ENCODE peak calls at places on chromosomes 16 and 17, in eight cellular contexts. L is T-helper 17 cell; Y is effector memory CD8-positive, alpha-beta T cell; X is Right ventricle myocardium inferior; D is upper lobe of left lung; R is activated naive CD4-positive, alpha-beta T cell treated with anti-CD3 and anti-CD28 coated beads, Interleukin-2, amount 50 U/mL, for 72 hours; E is foreskin keratinocyte; J is CD4-positive, CD25-positive, alpha-beta regulatory T cell. W is an unnamed sample.

GRCh38 chr16:82329504-82330192 is 159.6 kb upstream of the MPHOSPH6 start:
- ATAC-seq in L (no peak), Y (no peak), X (no peak), D (no peak), R (no peak), E (no peak), J (no peak), W (no peak)

GRCh38 chr17:19004601-19005441 is at the start of gene FAM83G:
- ATAC-seq in L (peak; percentile 86), Y (peak; percentile 88), X (peak; percentile 20), D (peak; percentile 72), R (peak; percentile 94), E (peak; percentile 45), J (peak; percentile 86), W (peak; percentile 89)

GRCh38 chr17:39951924-39952664 is 10.7 kb upstream of the GSDMA start:
- ATAC-seq in L (no peak), Y (peak; percentile 1), X (no peak), D (no peak), R (no peak), E (no peak), J (no peak), W (no peak)

GRCh38 chr17:78342438-78343098 is 17.3 kb downstream of the SOCS3 start:
- ATAC-seq in L (no peak), Y (no peak), X (peak; percentile 62), D (peak; percentile 21), R (no peak), E (peak; percentile 60), J (no peak), W (peak; percentile 71)

GRCh38 chr16:27491894-27492587 is 57.7 kb downstream of the GTF3C1 start:
- ATAC-seq in L (no peak), Y (peak; percentile 88), X (peak; percentile 32), D (no peak), R (no peak), E (no peak), J (no peak), W (peak; percentile 49)

GRCh38 chr17:73657473-73658116 is 13.3 kb upstream of the SDK2 start:
- ATAC-seq in L (peak; percentile 48), Y (no peak), X (peak; percentile 57), D (no peak), R (no peak), E (peak; percentile 62), J (no peak), W (no peak)

GRCh38 chr17:2233441-2233947 is 70.1 kb downstream of the SMG6 start:
- ATAC-seq in L (no peak), Y (no peak), X (peak; percentile 17), D (no peak), R (no peak), E (no peak), J (no peak), W (peak; percentile 24)

GRCh38 chr16:17029602-17030350 is 441.0 kb downstream of the XYLT1 start:
- ATAC-seq in L (no peak), Y (no peak), X (no peak), D (no peak), R (no peak), E (no peak), J (no peak), W (no peak)

GRCh38 chr16:12017583-12017982 is 41.0 kb downstream of the SNX29 start:
- ATAC-seq in L (no peak), Y (no peak), X (no peak), D (no peak), R (no peak), E (no peak), J (no peak), W (no peak)

GRCh38 chr17:45127583-45128300 is 4.6 kb downstream of the PLCD3 start:
- ATAC-seq in L (no peak), Y (no peak), X (peak; percentile 40), D (peak; percentile 51), R (no peak), E (peak; percentile 11), J (no peak), W (peak; percentile 30)

GRCh38 chr17:75228847-75229246 is 23.4 kb downstream of the NUP85 start:
- ATAC-seq in L (no peak), Y (no peak), X (peak; percentile 55), D (peak; percentile 54), R (no peak), E (no peak), J (no peak), W (peak; percentile 58)

GRCh38 chr17:46822388-46822921 is 4.0 kb upstream of the WNT3 start:
- ATAC-seq in L (no peak), Y (no peak), X (no peak), D (no peak), R (peak; percentile 46), E (no peak), J (no peak), W (no peak)

GRCh38 chr16:75529056-75529905 is 6.6 kb downstream of the CHST5 start:
- ATAC-seq in L (no peak), Y (no peak), X (no peak), D (no peak), R (no peak), E (no peak), J (no peak), W (no peak)

GRCh38 chr17:78748048-78748729 is 33.9 kb downstream of the CYTH1 start:
- ATAC-seq in L (peak; percentile 19), Y (peak; percentile 35), X (no peak), D (no peak), R (peak; percentile 81), E (peak; percentile 49), J (no peak), W (no peak)

GRCh38 chr17:73902416-73903181 is 258.4 kb upstream of the SDK2 start:
- ATAC-seq in L (no peak), Y (no peak), X (no peak), D (no peak), R (no peak), E (no peak), J (no peak), W (no peak)

GRCh38 chr16:89300311-89300975 is 82.9 kb downstream of the ZNF778 start:
- ATAC-seq in L (no peak), Y (no peak), X (peak; percentile 83), D (peak; percentile 58), R (no peak), E (no peak), J (no peak), W (peak; percentile 83)

GRCh38 chr16:24098896-24099295 is 157.2 kb upstream of the CACNG3 start:
- ATAC-seq in L (no peak), Y (no peak), X (no peak), D (no peak), R (no peak), E (no peak), J (no peak), W (no peak)

GRCh38 chr16:2179107-2179501 is 17.3 kb downstream of the CASKIN1 start:
- ATAC-seq in L (no peak), Y (peak; percentile 5), X (no peak), D (no peak), R (no peak), E (no peak), J (no peak), W (peak; percentile 8)

GRCh38 chr16:86083382-86084002 is 184.5 kb downstream of the IRF8 start:
- ATAC-seq in L (no peak), Y (no peak), X (no peak), D (no peak), R (no peak), E (no peak), J (no peak), W (no peak)

GRCh38 chr16:86702824-86703588 is 124.7 kb downstream of the FOXL1 start:
- ATAC-seq in L (no peak), Y (no peak), X (no peak), D (no peak), R (no peak), E (no peak), J (no peak), W (no peak)

GRCh38 chr16:70483426-70483825 is 29.0 kb downstream of the FCSK start:
- ATAC-seq in L (no peak), Y (no peak), X (no peak), D (no peak), R (no peak), E (no peak), J (no peak), W (no peak)

GRCh38 chr17:29241015-29241963 is 5.4 kb upstream of the CRYBA1 start:
- ATAC-seq in L (peak; percentile 35), Y (peak; percentile 40), X (no peak), D (peak; percentile 81), R (peak; percentile 99), E (peak; percentile 97), J (no peak), W (peak; percentile 94)

GRCh38 chr17:67829331-67829730 is 4.0 kb downstream of the BPTF start:
- ATAC-seq in L (no peak), Y (no peak), X (no peak), D (no peak), R (peak; percentile 45), E (peak; percentile 2), J (peak; percentile 14), W (no peak)

GRCh38 chr17:63832455-63832854 is 5.0 kb upstream of the FTSJ3 start:
- ATAC-seq in L (no peak), Y (no peak), X (no peak), D (no peak), R (no peak), E (no peak), J (no peak), W (no peak)

W was measured in gastroesophageal sphincter.